ENCODE peak calls at places on chromosomes 1 and 21, in four cellular contexts. X is left colon; N is thoracic aorta; C is activated CD4-positive, alpha-beta T cell treated with anti-CD3 and anti-CD28 coated beads, Interleukin-2, amount 50 U/mL, for 1 hour. U is an unnamed sample.

GRCh38 chr1:38154089-38154470 is 107.5 kb upstream of the POU3F1 start:
- DNase-seq in C (no peak), N (no peak), X (no peak), U (no peak)

GRCh38 chr21:21547368-21547953 is 549.3 kb downstream of the NCAM2 start:
- DNase-seq in C (no peak), N (no peak), X (no peak), U (no peak)

GRCh38 chr1:40848530-40849189 is 13.5 kb downstream of the CITED4 start:
- DNase-seq in N (no peak), X (peak), C (no peak), U (no peak)

GRCh38 chr1:59705849-59706599 is 108.7 kb upstream of the HOOK1 start:
- DNase-seq in X (no peak), C (no peak), N (no peak), U (no peak)

GRCh38 chr1:216824511-216824910 is 101.3 kb upstream of the ESRRG start:
- DNase-seq in X (no peak), N (no peak), C (no peak), U (no peak)

GRCh38 chr1:6157528-6158174 is 22.5 kb downstream of the CHD5 start:
- DNase-seq in N (no peak), C (no peak), X (peak), U (no peak)

GRCh38 chr1:63775418-63776127 is 1.8 kb downstream of the ROR1 start:
- DNase-seq in X (no peak), C (no peak), N (no peak), U (no peak)

GRCh38 chr1:234745844-234746797 is 136.1 kb upstream of the IRF2BP2 start:
- DNase-seq in X (no peak), C (no peak), N (no peak), U (no peak)

GRCh38 chr1:20366766-20367602 is 76.3 kb downstream of the VWA5B1 start:
- DNase-seq in N (no peak), X (peak), C (no peak), U (no peak)

GRCh38 chr1:152110860-152111514 is 4.3 kb downstream of the TCHH start:
- DNase-seq in X (peak), C (no peak), N (no peak), U (peak)

GRCh38 chr1:243601720-243602119 is 248.3 kb downstream of the AKT3 start:
- DNase-seq in N (no peak), C (no peak), X (no peak), U (no peak)

GRCh38 chr1:216566809-216567208 is 143.6 kb upstream of the USH2A start:
- DNase-seq in N (no peak), C (no peak), X (no peak), U (peak)